ENCODE peak calls at places on chromosomes 4 and X, in six cellular contexts. One of them, this sample, is unnamed.

GRCh38 chr4:157888281-157888680 is 284.5 kb downstream of the GASK1B start:
- DNase-seq in GM23338: no peak
- DNase-seq in dorsolateral prefrontal cortex: peak
- DNase-seq in pancreas: no peak
- DNase-seq in HCT116: no peak
- DNase-seq in fibroblast of villous mesenchyme: no peak
- DNase-seq in this sample: no peak

GRCh38 chrX:30141966-30142365 is 73.4 kb upstream of the MAGEB2 start:
- DNase-seq in HCT116: peak
- DNase-seq in dorsolateral prefrontal cortex: no peak
- DNase-seq in GM23338: peak
- DNase-seq in pancreas: no peak
- DNase-seq in fibroblast of villous mesenchyme: peak
- DNase-seq in this sample: no peak

GRCh38 chrX:133881893-133882292 is 103.5 kb downstream of the GPC3 start:
- DNase-seq in pancreas: no peak
- DNase-seq in fibroblast of villous mesenchyme: no peak
- DNase-seq in HCT116: no peak
- DNase-seq in GM23338: peak
- DNase-seq in dorsolateral prefrontal cortex: no peak
- DNase-seq in this sample: no peak

GRCh38 chrX:24002167-24002566 is 24.8 kb downstream of the KLHL15 start:
- DNase-seq in pancreas: no peak
- DNase-seq in HCT116: no peak
- DNase-seq in GM23338: no peak
- DNase-seq in fibroblast of villous mesenchyme: no peak
- DNase-seq in dorsolateral prefrontal cortex: no peak
- DNase-seq in this sample: no peak

GRCh38 chr4:96809563-96809962 is 969.7 kb downstream of the PDHA2 start:
- DNase-seq in GM23338: no peak
- DNase-seq in pancreas: no peak
- DNase-seq in HCT116: no peak
- DNase-seq in fibroblast of villous mesenchyme: no peak
- DNase-seq in dorsolateral prefrontal cortex: no peak
- DNase-seq in this sample: no peak

GRCh38 chrX:68989865-68990606 is 161.2 kb downstream of the EFNB1 start:
- DNase-seq in pancreas: peak
- DNase-seq in HCT116: no peak
- DNase-seq in dorsolateral prefrontal cortex: no peak
- DNase-seq in GM23338: peak
- DNase-seq in fibroblast of villous mesenchyme: peak
- DNase-seq in this sample: peak

GRCh38 chr4:130573742-130574141 is 1477.8 kb downstream of the C4orf33 start:
- DNase-seq in pancreas: no peak
- DNase-seq in GM23338: no peak
- DNase-seq in fibroblast of villous mesenchyme: no peak
- DNase-seq in HCT116: no peak
- DNase-seq in dorsolateral prefrontal cortex: no peak
- DNase-seq in this sample: no peak

GRCh38 chrX:22686138-22686541 is 313.6 kb upstream of the DDX53 start:
- DNase-seq in pancreas: peak
- DNase-seq in dorsolateral prefrontal cortex: peak
- DNase-seq in HCT116: no peak
- DNase-seq in fibroblast of villous mesenchyme: peak
- DNase-seq in GM23338: no peak
- DNase-seq in this sample: peak

GRCh38 chrX:16825306-16826035 is 39.2 kb downstream of the TXLNG start:
- DNase-seq in HCT116: no peak
- DNase-seq in fibroblast of villous mesenchyme: peak
- DNase-seq in dorsolateral prefrontal cortex: no peak
- DNase-seq in GM23338: no peak
- DNase-seq in pancreas: no peak
- DNase-seq in this sample: no peak

GRCh38 chr4:73705056-73705432 is 35.3 kb upstream of the CXCL8 start:
- DNase-seq in GM23338: peak
- DNase-seq in HCT116: no peak
- DNase-seq in dorsolateral prefrontal cortex: no peak
- DNase-seq in pancreas: no peak
- DNase-seq in fibroblast of villous mesenchyme: peak
- DNase-seq in this sample: no peak

GRCh38 chr4:6582889-6583504 is 8.0 kb downstream of the MAN2B2 start:
- DNase-seq in GM23338: peak
- DNase-seq in fibroblast of villous mesenchyme: peak
- DNase-seq in dorsolateral prefrontal cortex: no peak
- DNase-seq in pancreas: peak
- DNase-seq in HCT116: peak
- DNase-seq in this sample: no peak

GRCh38 chr4:184355111-184355604 is 119.2 kb downstream of the IRF2 start:
- DNase-seq in HCT116: peak
- DNase-seq in fibroblast of villous mesenchyme: peak
- DNase-seq in GM23338: no peak
- DNase-seq in pancreas: no peak
- DNase-seq in dorsolateral prefrontal cortex: no peak
- DNase-seq in this sample: no peak

GRCh38 chr4:1487761-1488160 is 81.5 kb upstream of the NKX1-1 start:
- DNase-seq in dorsolateral prefrontal cortex: no peak
- DNase-seq in pancreas: no peak
- DNase-seq in HCT116: no peak
- DNase-seq in GM23338: no peak
- DNase-seq in fibroblast of villous mesenchyme: no peak
- DNase-seq in this sample: no peak

GRCh38 chr4:53453385-53453784 is 75.9 kb downstream of the FIP1L1 start:
- DNase-seq in fibroblast of villous mesenchyme: no peak
- DNase-seq in pancreas: no peak
- DNase-seq in HCT116: no peak
- DNase-seq in dorsolateral prefrontal cortex: no peak
- DNase-seq in GM23338: no peak
- DNase-seq in this sample: no peak

GRCh38 chrX:46642145-46642544 is 68.6 kb downstream of the CHST7 start:
- DNase-seq in pancreas: no peak
- DNase-seq in GM23338: peak
- DNase-seq in HCT116: no peak
- DNase-seq in fibroblast of villous mesenchyme: peak
- DNase-seq in dorsolateral prefrontal cortex: no peak
- DNase-seq in this sample: no peak

GRCh38 chr4:36461344-36461743 is 179.9 kb downstream of the DTHD1 start:
- DNase-seq in HCT116: no peak
- DNase-seq in GM23338: no peak
- DNase-seq in fibroblast of villous mesenchyme: no peak
- DNase-seq in dorsolateral prefrontal cortex: no peak
- DNase-seq in pancreas: no peak
- DNase-seq in this sample: no peak

GRCh38 chr4:106002979-106003378 is 107.7 kb downstream of the NPNT start:
- DNase-seq in pancreas: no peak
- DNase-seq in fibroblast of villous mesenchyme: no peak
- DNase-seq in dorsolateral prefrontal cortex: no peak
- DNase-seq in HCT116: no peak
- DNase-seq in GM23338: no peak
- DNase-seq in this sample: no peak

GRCh38 chr4:23815351-23815750 is 74.5 kb downstream of the PPARGC1A start:
- DNase-seq in fibroblast of villous mesenchyme: no peak
- DNase-seq in HCT116: no peak
- DNase-seq in dorsolateral prefrontal cortex: no peak
- DNase-seq in GM23338: no peak
- DNase-seq in pancreas: no peak
- DNase-seq in this sample: no peak

GRCh38 chr4:8852118-8852704 is 19.4 kb downstream of the HMX1 start:
- DNase-seq in dorsolateral prefrontal cortex: no peak
- DNase-seq in HCT116: no peak
- DNase-seq in fibroblast of villous mesenchyme: no peak
- DNase-seq in GM23338: no peak
- DNase-seq in pancreas: peak
- DNase-seq in this sample: no peak

GRCh38 chr4:57591073-57591472 is 480.9 kb upstream of the IGFBP7 start:
- DNase-seq in dorsolateral prefrontal cortex: no peak
- DNase-seq in HCT116: no peak
- DNase-seq in pancreas: no peak
- DNase-seq in fibroblast of villous mesenchyme: no peak
- DNase-seq in GM23338: no peak
- DNase-seq in this sample: no peak

GRCh38 chr4:60378010-60378409 is 822.1 kb upstream of the ADGRL3 start:
- DNase-seq in HCT116: no peak
- DNase-seq in GM23338: no peak
- DNase-seq in pancreas: no peak
- DNase-seq in dorsolateral prefrontal cortex: no peak
- DNase-seq in fibroblast of villous mesenchyme: no peak
- DNase-seq in this sample: no peak

GRCh38 chrX:133652185-133652584 is 236.9 kb upstream of the GPC4 start:
- DNase-seq in pancreas: no peak
- DNase-seq in dorsolateral prefrontal cortex: no peak
- DNase-seq in HCT116: no peak
- DNase-seq in fibroblast of villous mesenchyme: no peak
- DNase-seq in GM23338: no peak
- DNase-seq in this sample: no peak

GRCh38 chrX:46811101-46811500 is 25.7 kb upstream of the RP2 start:
- DNase-seq in GM23338: no peak
- DNase-seq in fibroblast of villous mesenchyme: no peak
- DNase-seq in HCT116: no peak
- DNase-seq in pancreas: no peak
- DNase-seq in dorsolateral prefrontal cortex: no peak
- DNase-seq in this sample: no peak

GRCh38 chr4:167713756-167714155 is 378.6 kb upstream of the ANXA10 start:
- DNase-seq in dorsolateral prefrontal cortex: no peak
- DNase-seq in pancreas: no peak
- DNase-seq in fibroblast of villous mesenchyme: no peak
- DNase-seq in GM23338: no peak
- DNase-seq in HCT116: no peak
- DNase-seq in this sample: no peak

GRCh38 chr4:122764071-122764807 is 31.7 kb downstream of the BBS12 start:
- DNase-seq in GM23338: no peak
- DNase-seq in fibroblast of villous mesenchyme: peak
- DNase-seq in pancreas: no peak
- DNase-seq in HCT116: no peak
- DNase-seq in dorsolateral prefrontal cortex: no peak
- DNase-seq in this sample: no peak

GRCh38 chrX:150935466-150935865 is 37.0 kb upstream of the CD99L2 start:
- DNase-seq in HCT116: no peak
- DNase-seq in dorsolateral prefrontal cortex: no peak
- DNase-seq in fibroblast of villous mesenchyme: peak
- DNase-seq in GM23338: no peak
- DNase-seq in pancreas: no peak
- DNase-seq in this sample: no peak

GRCh38 chr4:18691431-18692200 is 670.1 kb upstream of the LCORL start:
- DNase-seq in HCT116: no peak
- DNase-seq in dorsolateral prefrontal cortex: no peak
- DNase-seq in GM23338: peak
- DNase-seq in fibroblast of villous mesenchyme: no peak
- DNase-seq in pancreas: no peak
- DNase-seq in this sample: no peak

GRCh38 chr4:1027219-1027915 is 15.9 kb downstream of the FGFRL1 start:
- DNase-seq in pancreas: no peak
- DNase-seq in GM23338: no peak
- DNase-seq in dorsolateral prefrontal cortex: no peak
- DNase-seq in HCT116: no peak
- DNase-seq in fibroblast of villous mesenchyme: no peak
- DNase-seq in this sample: no peak

GRCh38 chr4:8409271-8410065 is 31.1 kb downstream of the ACOX3 start:
- DNase-seq in HCT116: no peak
- DNase-seq in pancreas: no peak
- DNase-seq in dorsolateral prefrontal cortex: no peak
- DNase-seq in fibroblast of villous mesenchyme: peak
- DNase-seq in GM23338: no peak
- DNase-seq in this sample: no peak

DNA sequence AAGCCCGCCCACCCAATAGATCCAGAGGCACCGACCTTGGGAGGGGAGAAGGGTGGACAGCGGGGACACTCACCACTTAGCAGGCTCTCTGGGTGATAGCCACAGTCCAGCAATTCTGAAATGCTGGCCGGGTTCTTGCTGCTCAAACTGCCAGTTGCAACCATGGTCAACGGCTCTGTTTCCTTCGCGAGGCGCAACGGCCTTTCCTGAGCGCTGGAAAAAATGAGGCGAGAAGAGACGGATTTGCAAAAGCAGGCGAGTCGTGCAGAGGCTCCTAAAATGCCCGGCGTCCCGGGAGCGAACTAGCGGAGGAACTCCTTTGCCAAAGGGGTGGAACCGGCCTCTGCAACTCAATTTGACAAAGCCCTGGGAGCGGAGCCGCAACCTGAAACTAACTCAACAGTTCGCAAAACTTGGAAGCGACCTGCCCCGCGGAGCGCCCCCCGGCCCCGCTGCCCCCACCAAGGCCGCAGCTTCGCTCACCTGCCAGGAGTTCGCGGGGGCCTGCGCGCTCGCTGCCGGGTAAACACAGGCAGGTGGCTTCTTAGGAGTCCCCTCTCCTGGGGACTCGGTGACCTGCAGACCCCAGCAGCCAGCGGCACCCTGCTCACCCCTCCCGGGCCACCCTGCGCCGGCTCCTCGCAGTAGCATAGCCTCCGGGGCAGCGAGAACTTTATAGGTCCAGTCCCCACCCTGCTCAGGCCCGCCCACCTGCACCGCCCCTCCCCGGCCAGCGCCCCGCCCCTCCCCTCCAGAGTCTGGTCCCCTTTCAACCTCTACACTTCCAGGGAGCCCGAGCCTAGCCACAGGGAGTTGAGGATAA is at the start of gene DDIT4L:
- DNase-seq in HCT116: peak
- DNase-seq in fibroblast of villous mesenchyme: peak
- DNase-seq in pancreas: peak
- DNase-seq in dorsolateral prefrontal cortex: peak
- DNase-seq in GM23338: peak
- DNase-seq in this sample: peak
- H3K4me3 ChIP-seq in HCT116: peak
- H3K4me3 ChIP-seq in fibroblast of villous mesenchyme: peak
- H3K4me3 ChIP-seq in pancreas: peak
- H3K4me3 ChIP-seq in dorsolateral prefrontal cortex: peak
- H3K4me3 ChIP-seq in GM23338: peak
- H3K4me3 ChIP-seq in this sample: peak

DNA sequence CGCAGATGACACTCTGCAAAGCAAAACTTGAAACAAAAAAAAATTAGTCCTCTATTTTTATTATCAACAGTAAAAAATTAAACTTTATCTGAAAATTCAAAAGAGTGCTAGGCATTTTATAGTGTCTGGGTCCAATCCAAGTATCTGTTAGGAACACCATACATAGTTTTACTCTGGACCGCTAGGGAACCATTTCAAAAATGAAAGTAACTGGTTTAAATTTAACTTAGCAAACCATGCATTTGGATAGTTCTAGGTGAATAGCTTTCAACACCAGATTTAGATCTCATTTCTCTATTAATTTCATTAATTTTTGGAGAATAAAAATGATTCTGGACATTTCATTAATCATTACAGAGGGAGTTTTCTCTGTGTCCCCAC is 1.2 kb downstream of the KLKB1 start:
- DNase-seq in pancreas: no peak
- DNase-seq in GM23338: no peak
- DNase-seq in fibroblast of villous mesenchyme: peak
- DNase-seq in HCT116: no peak
- DNase-seq in dorsolateral prefrontal cortex: no peak
- DNase-seq in this sample: no peak
- H3K4me3 ChIP-seq in pancreas: no peak
- H3K4me3 ChIP-seq in GM23338: no peak
- H3K4me3 ChIP-seq in fibroblast of villous mesenchyme: no peak
- H3K4me3 ChIP-seq in HCT116: no peak
- H3K4me3 ChIP-seq in dorsolateral prefrontal cortex: no peak
- H3K4me3 ChIP-seq in this sample: peak

GRCh38 chrX:14529288-14529989 is at the start of gene GLRA2:
- DNase-seq in HCT116: no peak
- DNase-seq in GM23338: peak
- DNase-seq in fibroblast of villous mesenchyme: peak
- DNase-seq in dorsolateral prefrontal cortex: peak
- DNase-seq in pancreas: peak
- DNase-seq in this sample: no peak
- H3K4me3 ChIP-seq in HCT116: no peak
- H3K4me3 ChIP-seq in GM23338: peak
- H3K4me3 ChIP-seq in fibroblast of villous mesenchyme: no peak
- H3K4me3 ChIP-seq in dorsolateral prefrontal cortex: peak
- H3K4me3 ChIP-seq in pancreas: no peak
- H3K4me3 ChIP-seq in this sample: no peak

GRCh38 chrX:115345654-115346014 is 56.1 kb downstream of the LUZP4 start:
- DNase-seq in fibroblast of villous mesenchyme: no peak
- DNase-seq in dorsolateral prefrontal cortex: no peak
- DNase-seq in pancreas: no peak
- DNase-seq in GM23338: no peak
- DNase-seq in HCT116: no peak
- DNase-seq in this sample: no peak
- H3K4me3 ChIP-seq in fibroblast of villous mesenchyme: no peak
- H3K4me3 ChIP-seq in dorsolateral prefrontal cortex: no peak
- H3K4me3 ChIP-seq in pancreas: no peak
- H3K4me3 ChIP-seq in GM23338: no peak
- H3K4me3 ChIP-seq in HCT116: no peak
- H3K4me3 ChIP-seq in this sample: no peak